ENCODE peak calls at places on chromosomes 2 and 18, in nine cellular contexts. Z is hepatocyte, V is body of pancreas, B is SJSA1, T is heart right ventricle, K is fibroblast of lung, N is Panc1, J is breast epithelium, P is Peyer's patch. G is an unnamed sample.

GRCh38 chr2:236341066-236341465 is 76.9 kb upstream of the ASB18 start:
- DNase-seq in N (no peak), J (no peak), V (no peak), B (no peak), Z (no peak), T (no peak), P (no peak), K (no peak), G (no peak)

GRCh38 chr18:25056456-25056855 is 295.5 kb downstream of the ZNF521 start:
- DNase-seq in B (no peak), J (no peak), T (no peak), V (no peak), Z (no peak), N (no peak), P (no peak), K (no peak), G (no peak)

GRCh38 chr2:233974530-233975071 is 57.4 kb downstream of the TRPM8 start:
- DNase-seq in B (peak), V (peak), T (peak), K (peak), Z (peak), P (no peak), J (peak), N (peak), G (no peak)

GRCh38 chr18:55647331-55647730 is 59.3 kb upstream of the TCF4 start:
- DNase-seq in V (no peak), Z (no peak), P (no peak), B (no peak), J (no peak), K (no peak), T (no peak), N (no peak), G (no peak)

GRCh38 chr2:180622122-180622918 is 358.1 kb upstream of the UBE2E3 start:
- DNase-seq in N (no peak), P (no peak), K (peak), T (no peak), B (no peak), V (no peak), J (no peak), Z (no peak), G (no peak)

GRCh38 chr2:153476491-153477095 is 2.0 kb downstream of the RPRM start:
- DNase-seq in Z (peak), T (no peak), N (no peak), B (no peak), J (no peak), V (no peak), K (no peak), P (no peak), G (no peak)

GRCh38 chr2:105553538-105554196 is 154.8 kb upstream of the FHL2 start:
- DNase-seq in V (no peak), N (no peak), T (no peak), P (no peak), B (peak), J (no peak), K (peak), Z (no peak), G (no peak)

GRCh38 chr18:29157057-29157780 is 980.3 kb upstream of the CDH2 start:
- DNase-seq in B (no peak), J (no peak), K (no peak), V (no peak), P (no peak), N (no peak), Z (no peak), T (no peak), G (no peak)

GRCh38 chr2:190532581-190532980 is 1.9 kb downstream of the NEMP2 start:
- DNase-seq in K (no peak), V (no peak), N (no peak), B (no peak), P (no peak), J (no peak), Z (no peak), T (no peak), G (no peak)

GRCh38 chr2:217798743-217799552 is 203.8 kb downstream of the TNS1 start:
- DNase-seq in P (peak), K (no peak), T (no peak), B (no peak), Z (no peak), V (peak), J (no peak), N (no peak), G (peak)

GRCh38 chr18:75422341-75422910 is 5.1 kb downstream of the SMIM21 start:
- DNase-seq in J (no peak), Z (no peak), T (no peak), B (no peak), N (no peak), P (no peak), K (peak), V (no peak), G (no peak)

GRCh38 chr2:207621640-207622039 is 3.6 kb downstream of the METTL21A start:
- DNase-seq in B (no peak), J (no peak), P (no peak), Z (no peak), T (no peak), N (no peak), K (no peak), V (no peak), G (no peak)

GRCh38 chr2:207625014-207625755 is at the start of gene METTL21A:
- DNase-seq in T (peak), J (peak), Z (peak), K (peak), V (peak), N (no peak), B (peak), P (peak), G (peak)

GRCh38 chr2:207619764-207620203 is 5.4 kb downstream of the METTL21A start:
- DNase-seq in P (no peak), T (no peak), Z (no peak), K (peak), J (no peak), V (no peak), B (no peak), N (no peak), G (no peak)

GRCh38 chr2:207629553-207629952 is 4.4 kb upstream of the METTL21A start:
- DNase-seq in J (no peak), B (no peak), Z (no peak), T (no peak), K (no peak), N (no peak), P (no peak), V (no peak), G (no peak)

GRCh38 chr2:207624170-207625013 is 802 bp downstream of the METTL21A start:
- DNase-seq in N (no peak), V (peak), J (no peak), P (peak), K (peak), T (peak), Z (peak), B (peak), G (peak)
- H3K27ac ChIP-seq in N (peak), V (peak), J (peak), P (peak), K (peak), T (peak), Z (peak), B (peak), G (peak)

GRCh38 chr2:238834982-238835381 is 12.9 kb upstream of the TWIST2 start:
- DNase-seq in V (no peak), B (no peak), N (no peak), P (no peak), T (no peak), K (no peak), J (no peak), Z (no peak), G (no peak)
- H3K27ac ChIP-seq in V (no peak), B (no peak), N (no peak), P (no peak), T (no peak), K (no peak), J (no peak), Z (no peak), G (no peak)

GRCh38 chr2:220175967-220176366 is 548.5 kb downstream of the SLC4A3 start:
- DNase-seq in P (no peak), N (no peak), B (no peak), T (no peak), K (no peak), Z (no peak), J (no peak), V (no peak), G (no peak)

GRCh38 chr2:220178991-220179695 is 551.7 kb downstream of the SLC4A3 start:
- DNase-seq in T (no peak), V (no peak), Z (no peak), N (no peak), K (no peak), J (no peak), P (no peak), B (no peak), G (no peak)

GRCh38 chr2:220174826-220175225 is 547.4 kb downstream of the SLC4A3 start:
- DNase-seq in T (no peak), K (no peak), N (no peak), J (no peak), P (no peak), V (no peak), B (no peak), Z (no peak), G (no peak)
- H3K27ac ChIP-seq in T (no peak), K (no peak), N (no peak), J (no peak), P (no peak), V (no peak), B (no peak), Z (no peak), G (no peak)

GRCh38 chr2:238286987-238287386 is 1.4 kb downstream of the PER2 start:
- DNase-seq in J (no peak), T (no peak), V (peak), B (no peak), P (no peak), N (no peak), Z (no peak), K (no peak), G (no peak)

GRCh38 chr2:238284802-238285515 is 3.5 kb downstream of the PER2 start:
- DNase-seq in Z (no peak), V (peak), N (no peak), K (no peak), P (no peak), J (no peak), B (no peak), T (no peak), G (peak)

GRCh38 chr2:238286095-238286494 is 2.3 kb downstream of the PER2 start:
- DNase-seq in T (no peak), V (no peak), J (no peak), B (no peak), Z (no peak), K (no peak), P (no peak), N (no peak), G (no peak)

GRCh38 chr2:238286551-238286950 is 1.9 kb downstream of the PER2 start:
- DNase-seq in K (peak), N (no peak), V (peak), T (peak), P (peak), Z (peak), J (peak), B (no peak), G (peak)

DNA sequence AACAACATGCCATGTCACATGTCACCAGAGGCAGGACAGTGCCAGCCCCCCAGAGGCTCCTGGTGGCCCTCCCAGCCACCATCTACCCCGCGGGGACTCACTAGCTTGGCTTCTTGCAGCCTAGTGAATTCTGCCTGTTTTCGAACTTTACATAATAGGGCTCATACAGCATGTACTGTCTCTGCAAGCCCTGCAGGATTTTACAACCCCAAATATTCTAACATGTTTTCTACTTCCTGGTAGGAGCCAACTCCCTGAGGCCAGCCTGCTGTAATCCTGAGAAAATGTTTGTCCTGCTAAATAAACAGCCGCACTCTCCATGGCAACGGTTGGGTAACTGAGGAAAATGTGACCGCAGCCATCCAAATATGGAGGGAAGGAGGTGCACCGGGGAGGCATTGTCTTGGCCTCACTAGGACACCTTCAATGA is 2.7 kb downstream of the PER2 start:
- DNase-seq in T (peak), N (no peak), Z (peak), J (peak), B (peak), V (peak), P (peak), K (peak), G (peak)
- H3K27ac ChIP-seq in T (peak), N (peak), Z (peak), J (peak), B (peak), V (peak), P (peak), K (peak), G (peak)

DNA sequence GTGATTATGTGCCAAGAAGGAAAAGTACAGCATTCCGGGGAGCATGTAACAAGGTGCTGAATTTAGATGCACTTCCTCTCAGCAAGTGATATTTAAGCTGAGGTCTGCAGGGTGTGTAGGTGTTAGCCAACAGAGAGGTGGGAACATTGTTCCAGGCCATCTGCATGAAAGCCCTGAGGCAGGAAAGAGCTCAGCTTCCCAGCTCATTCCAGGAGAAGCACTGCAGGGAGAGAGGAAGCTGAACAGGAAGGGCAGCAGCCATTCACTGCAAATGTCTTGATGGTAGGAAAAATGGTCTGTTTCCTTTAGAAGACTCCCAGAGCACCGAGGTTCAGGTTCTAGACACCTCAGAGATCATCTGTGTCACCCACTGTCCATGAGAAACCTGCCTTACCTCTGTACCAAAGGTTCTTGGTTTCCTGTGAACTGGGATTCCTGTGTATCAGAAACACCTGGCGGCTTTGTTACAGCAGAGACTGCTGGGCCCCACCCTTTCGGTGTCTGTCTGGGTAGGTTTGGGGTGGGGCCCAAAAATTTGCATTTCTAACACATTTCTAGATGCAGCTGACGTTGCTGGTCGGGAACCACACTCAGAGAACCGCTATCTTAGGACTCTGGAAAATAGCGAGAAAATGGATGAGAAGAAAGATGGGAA is 84.0 kb downstream of the RTN4 start:
- DNase-seq in Z (no peak), J (no peak), T (no peak), B (no peak), V (no peak), N (no peak), P (no peak), K (no peak), G (no peak)
- H3K27ac ChIP-seq in Z (no peak), J (peak), T (no peak), B (no peak), V (no peak), N (peak), P (no peak), K (no peak), G (peak)

GRCh38 chr2:226216578-226216977 is 583.0 kb downstream of the IRS1 start:
- DNase-seq in N (no peak), B (no peak), K (no peak), V (no peak), J (no peak), T (no peak), Z (no peak), P (no peak), G (no peak)
- H3K27ac ChIP-seq in N (no peak), B (no peak), K (no peak), V (no peak), J (no peak), T (no peak), Z (no peak), P (no peak), G (no peak)

DNA sequence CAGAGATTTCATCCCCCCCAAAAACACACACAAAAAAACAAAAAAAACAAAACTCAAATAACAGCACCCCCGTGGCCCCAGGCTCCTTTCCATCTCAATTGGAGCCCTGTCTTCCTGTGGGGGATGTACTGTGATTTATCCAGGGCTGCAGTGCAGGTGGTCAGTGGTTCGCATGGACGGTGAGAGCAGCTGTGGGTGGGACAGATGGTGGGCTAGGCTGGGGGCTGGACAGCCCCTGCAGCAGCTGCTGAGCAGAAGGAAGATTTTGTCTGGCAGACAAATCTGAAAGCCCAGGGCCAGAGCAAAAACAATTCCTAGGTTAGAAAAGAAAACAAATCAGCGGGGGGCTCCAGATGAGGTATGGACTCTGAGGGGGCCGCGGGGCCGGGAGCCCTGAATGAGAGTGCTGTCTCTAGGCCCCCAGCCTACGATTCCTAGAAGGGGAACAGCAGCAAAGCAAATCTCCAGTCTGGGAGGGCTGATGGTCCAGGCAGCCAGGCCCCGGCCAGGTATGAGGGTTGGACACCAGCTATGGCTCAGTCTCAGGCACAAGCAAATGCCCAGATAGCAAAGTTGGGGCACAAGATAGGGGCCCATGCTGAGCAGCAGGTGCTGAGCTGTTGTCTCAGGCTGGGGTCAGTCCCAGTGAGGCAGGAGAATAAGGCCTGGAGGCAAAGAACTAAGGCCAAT is 45.3 kb downstream of the SOWAHC start:
- DNase-seq in T (no peak), B (no peak), J (no peak), P (no peak), V (no peak), Z (no peak), N (no peak), K (no peak), G (peak)
- H3K27ac ChIP-seq in T (no peak), B (no peak), J (no peak), P (no peak), V (no peak), Z (no peak), N (no peak), K (no peak), G (no peak)

DNA sequence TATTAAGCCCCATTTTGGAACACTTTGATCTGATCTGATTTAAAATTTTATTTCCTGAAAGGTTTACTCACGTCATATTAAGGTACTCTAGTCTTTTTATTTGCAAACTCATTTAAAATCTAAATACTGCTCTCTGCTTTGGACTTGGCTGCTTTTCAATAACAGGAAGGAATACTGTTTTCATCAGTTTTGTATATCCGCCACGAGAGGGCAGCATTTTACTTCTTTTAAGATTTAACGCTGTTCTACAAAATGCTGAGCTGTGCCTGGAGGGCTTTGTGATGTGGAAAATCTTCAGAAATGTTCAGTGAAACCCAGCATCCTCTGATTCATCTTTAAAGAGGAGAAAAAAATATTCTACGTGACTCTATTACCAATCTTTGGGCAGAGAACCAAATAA is 37.5 kb upstream of the SLC38A11 start:
- DNase-seq in J (peak), K (peak), T (no peak), N (peak), V (peak), P (peak), B (peak), Z (peak), G (no peak)
- H3K27ac ChIP-seq in J (peak), K (no peak), T (no peak), N (no peak), V (no peak), P (peak), B (no peak), Z (no peak), G (no peak)